ENCODE peak calls at places on chromosomes 4 and X, in four cellular contexts. One of them, this sample, is unnamed.
A peak's percentile ranks its signal among the peaks of the same experiment; 100 is the strongest.

GRCh38 chr4:8580321-8581093 is at the start of gene GPR78:
- DNase-seq in KG1: no peak
- DNase-seq in tibial artery: peak; percentile 58
- DNase-seq in activated T-helper 1 cell treated with anti-CD3 and anti-CD28 coated beads, Interleukin-2, amount 50 U/mL, for 16 hours: no peak
- DNase-seq in this sample: peak; percentile 16

GRCh38 chr4:88753658-88754431 is 56.2 kb upstream of the NAP1L5 start:
- DNase-seq in KG1: no peak
- DNase-seq in tibial artery: no peak
- DNase-seq in activated T-helper 1 cell treated with anti-CD3 and anti-CD28 coated beads, Interleukin-2, amount 50 U/mL, for 16 hours: no peak
- DNase-seq in this sample: no peak

GRCh38 chrX:136154998-136155397 is 7.7 kb downstream of the FHL1 start:
- DNase-seq in KG1: no peak
- DNase-seq in tibial artery: no peak
- DNase-seq in activated T-helper 1 cell treated with anti-CD3 and anti-CD28 coated beads, Interleukin-2, amount 50 U/mL, for 16 hours: no peak
- DNase-seq in this sample: no peak

GRCh38 chrX:56785442-56785841 is 56.4 kb downstream of the NBDY start:
- DNase-seq in KG1: no peak
- DNase-seq in tibial artery: no peak
- DNase-seq in activated T-helper 1 cell treated with anti-CD3 and anti-CD28 coated beads, Interleukin-2, amount 50 U/mL, for 16 hours: no peak
- DNase-seq in this sample: no peak

GRCh38 chr4:28176942-28177341 is 1316.3 kb downstream of the STIM2 start:
- DNase-seq in KG1: no peak
- DNase-seq in tibial artery: no peak
- DNase-seq in activated T-helper 1 cell treated with anti-CD3 and anti-CD28 coated beads, Interleukin-2, amount 50 U/mL, for 16 hours: no peak
- DNase-seq in this sample: no peak

GRCh38 chr4:114037981-114038380 is 58.5 kb upstream of the ARSJ start:
- DNase-seq in KG1: no peak
- DNase-seq in tibial artery: no peak
- DNase-seq in activated T-helper 1 cell treated with anti-CD3 and anti-CD28 coated beads, Interleukin-2, amount 50 U/mL, for 16 hours: no peak
- DNase-seq in this sample: no peak

GRCh38 chr4:47213971-47214370 is 182.6 kb downstream of the GABRB1 start:
- DNase-seq in KG1: no peak
- DNase-seq in tibial artery: no peak
- DNase-seq in activated T-helper 1 cell treated with anti-CD3 and anti-CD28 coated beads, Interleukin-2, amount 50 U/mL, for 16 hours: no peak
- DNase-seq in this sample: no peak

GRCh38 chr4:102612824-102613366 is 111.7 kb downstream of the NFKB1 start:
- DNase-seq in KG1: no peak
- DNase-seq in tibial artery: no peak
- DNase-seq in activated T-helper 1 cell treated with anti-CD3 and anti-CD28 coated beads, Interleukin-2, amount 50 U/mL, for 16 hours: no peak
- DNase-seq in this sample: no peak

GRCh38 chr4:20432098-20432497 is 180.4 kb downstream of the SLIT2 start:
- DNase-seq in KG1: no peak
- DNase-seq in tibial artery: no peak
- DNase-seq in activated T-helper 1 cell treated with anti-CD3 and anti-CD28 coated beads, Interleukin-2, amount 50 U/mL, for 16 hours: no peak
- DNase-seq in this sample: no peak

GRCh38 chr4:101693842-101694398 is 96.6 kb upstream of the BANK1 start:
- DNase-seq in KG1: no peak
- DNase-seq in tibial artery: no peak
- DNase-seq in activated T-helper 1 cell treated with anti-CD3 and anti-CD28 coated beads, Interleukin-2, amount 50 U/mL, for 16 hours: no peak
- DNase-seq in this sample: peak; percentile 52

GRCh38 chr4:43903456-43903855 is 545.2 kb downstream of the KCTD8 start:
- DNase-seq in KG1: no peak
- DNase-seq in tibial artery: no peak
- DNase-seq in activated T-helper 1 cell treated with anti-CD3 and anti-CD28 coated beads, Interleukin-2, amount 50 U/mL, for 16 hours: no peak
- DNase-seq in this sample: no peak

GRCh38 chr4:173793937-173794510 is 264.0 kb upstream of the HAND2 start:
- DNase-seq in KG1: no peak
- DNase-seq in tibial artery: no peak
- DNase-seq in activated T-helper 1 cell treated with anti-CD3 and anti-CD28 coated beads, Interleukin-2, amount 50 U/mL, for 16 hours: no peak
- DNase-seq in this sample: no peak

GRCh38 chr4:3519468-3520264 is 12.6 kb downstream of the LRPAP1 start:
- DNase-seq in KG1: no peak
- DNase-seq in tibial artery: peak; percentile 64
- DNase-seq in activated T-helper 1 cell treated with anti-CD3 and anti-CD28 coated beads, Interleukin-2, amount 50 U/mL, for 16 hours: no peak
- DNase-seq in this sample: no peak